ENCODE peak calls at places on chromosomes 3 and 15, in nine cellular contexts. X, A, L, F, V, O, M, S and J are unnamed samples.

GRCh38 chr3:166205158-166205557 is 367.9 kb upstream of the BCHE start:
- DNase-seq in X (no peak), A (no peak), L (no peak), F (no peak), V (no peak), O (no peak), M (no peak), S (no peak), J (no peak)

GRCh38 chr3:146431240-146431639 is 38.1 kb downstream of the PLSCR2 start:
- DNase-seq in X (no peak), A (no peak), L (no peak), F (no peak), V (no peak), O (no peak), M (no peak), S (no peak), J (no peak)

GRCh38 chr3:177420643-177421042 is 223.4 kb upstream of the TBL1XR1 start:
- DNase-seq in X (no peak), A (no peak), L (peak; percentile 65), F (no peak), V (peak; percentile 95), O (peak; percentile 9), M (no peak), S (no peak), J (no peak)

GRCh38 chr3:63351159-63352007 is 73.3 kb downstream of the SYNPR start:
- DNase-seq in X (no peak), A (no peak), L (peak; percentile 34), F (no peak), V (peak; percentile 62), O (peak; percentile 67), M (no peak), S (no peak), J (no peak)

GRCh38 chr15:39110336-39110735 is 470.5 kb upstream of the THBS1 start:
- DNase-seq in X (no peak), A (no peak), L (no peak), F (no peak), V (peak; percentile 87), O (peak; percentile 33), M (no peak), S (no peak), J (no peak)

GRCh38 chr15:86906406-86906805 is 826.7 kb downstream of the AGBL1 start:
- DNase-seq in X (no peak), A (no peak), L (no peak), F (no peak), V (no peak), O (no peak), M (no peak), S (no peak), J (no peak)

GRCh38 chr3:19946832-19947548 is at the start of gene RAB5A:
- DNase-seq in X (peak; percentile 98), A (peak; percentile 99), L (peak; percentile 97), F (peak; percentile 97), V (peak; percentile 99), O (peak; percentile 97), M (peak; percentile 98), S (peak; percentile 99), J (peak; percentile 96)

GRCh38 chr15:23561914-23562313 is 3.6 kb upstream of the MKRN3 start:
- DNase-seq in X (no peak), A (no peak), L (no peak), F (no peak), V (no peak), O (no peak), M (no peak), S (no peak), J (no peak)

GRCh38 chr15:23003736-23004135 is 23.6 kb upstream of the CYFIP1 start:
- DNase-seq in X (no peak), A (no peak), L (no peak), F (no peak), V (no peak), O (no peak), M (no peak), S (no peak), J (no peak)

GRCh38 chr3:177039875-177040274 is 157.4 kb downstream of the TBL1XR1 start:
- DNase-seq in X (no peak), A (no peak), L (no peak), F (no peak), V (no peak), O (no peak), M (no peak), S (no peak), J (no peak)

GRCh38 chr3:72818092-72818721 is 30.0 kb downstream of the SHQ1 start:
- DNase-seq in X (no peak), A (no peak), L (peak; percentile 18), F (no peak), V (peak; percentile 47), O (peak; percentile 32), M (no peak), S (no peak), J (no peak)

GRCh38 chr15:60673156-60673555 is 194.2 kb upstream of the ICE2 start:
- DNase-seq in X (no peak), A (no peak), L (no peak), F (no peak), V (no peak), O (no peak), M (no peak), S (no peak), J (no peak)

GRCh38 chr3:29936054-29936453 is 655.2 kb downstream of the RBMS3 start:
- DNase-seq in X (no peak), A (no peak), L (no peak), F (peak; percentile 2), V (no peak), O (no peak), M (no peak), S (no peak), J (no peak)

GRCh38 chr15:59260090-59260489 is 53.4 kb downstream of the LDHAL6B start:
- DNase-seq in X (no peak), A (no peak), L (no peak), F (no peak), V (no peak), O (no peak), M (no peak), S (no peak), J (peak; percentile 84)

GRCh38 chr3:108462899-108463298 is 47.5 kb downstream of the MYH15 start:
- DNase-seq in X (no peak), A (no peak), L (no peak), F (no peak), V (peak; percentile 57), O (peak; percentile 60), M (no peak), S (no peak), J (no peak)